ENCODE peak calls at places on chromosomes 1 and 21, in seven cellular contexts. One of them, this sample, is unnamed.

GRCh38 chr21:34526618-34527290 is 14.7 kb upstream of the KCNE1 start:
- DNase-seq in K562: no peak
- DNase-seq in transverse colon: peak
- DNase-seq in breast epithelium: peak
- DNase-seq in HCT116: peak
- DNase-seq in stomach: peak
- DNase-seq in spleen: no peak
- DNase-seq in this sample: peak

GRCh38 chr1:240968864-240969263 is 356.9 kb upstream of the GREM2 start:
- DNase-seq in K562: no peak
- DNase-seq in transverse colon: no peak
- DNase-seq in breast epithelium: no peak
- DNase-seq in HCT116: no peak
- DNase-seq in stomach: no peak
- DNase-seq in spleen: no peak
- DNase-seq in this sample: no peak

GRCh38 chr1:185297986-185298385 is 19.1 kb downstream of the IVNS1ABP start:
- DNase-seq in K562: no peak
- DNase-seq in transverse colon: no peak
- DNase-seq in breast epithelium: no peak
- DNase-seq in HCT116: no peak
- DNase-seq in stomach: no peak
- DNase-seq in spleen: no peak
- DNase-seq in this sample: no peak

GRCh38 chr1:208154679-208155078 is 89.5 kb downstream of the PLXNA2 start:
- DNase-seq in K562: no peak
- DNase-seq in transverse colon: peak
- DNase-seq in breast epithelium: no peak
- DNase-seq in HCT116: no peak
- DNase-seq in stomach: peak
- DNase-seq in spleen: no peak
- DNase-seq in this sample: no peak

GRCh38 chr1:153629971-153630370 is 1.7 kb downstream of the S100A1 start:
- DNase-seq in K562: no peak
- DNase-seq in transverse colon: no peak
- DNase-seq in breast epithelium: no peak
- DNase-seq in HCT116: no peak
- DNase-seq in stomach: no peak
- DNase-seq in spleen: no peak
- DNase-seq in this sample: no peak

GRCh38 chr1:168628807-168629206 is 52.4 kb downstream of the XCL1 start:
- DNase-seq in K562: no peak
- DNase-seq in transverse colon: no peak
- DNase-seq in breast epithelium: no peak
- DNase-seq in HCT116: peak
- DNase-seq in stomach: no peak
- DNase-seq in spleen: no peak
- DNase-seq in this sample: no peak

GRCh38 chr1:89610457-89610991 is 22.4 kb upstream of the LRRC8C start:
- DNase-seq in K562: no peak
- DNase-seq in transverse colon: no peak
- DNase-seq in breast epithelium: no peak
- DNase-seq in HCT116: no peak
- DNase-seq in stomach: no peak
- DNase-seq in spleen: peak
- DNase-seq in this sample: no peak

GRCh38 chr1:195763146-195763906 is 844.9 kb downstream of the KCNT2 start:
- DNase-seq in K562: no peak
- DNase-seq in transverse colon: no peak
- DNase-seq in breast epithelium: no peak
- DNase-seq in HCT116: no peak
- DNase-seq in stomach: no peak
- DNase-seq in spleen: no peak
- DNase-seq in this sample: no peak

GRCh38 chr21:45950740-45951515 is 30.6 kb upstream of the COL6A1 start:
- DNase-seq in K562: no peak
- DNase-seq in transverse colon: peak
- DNase-seq in breast epithelium: peak
- DNase-seq in HCT116: peak
- DNase-seq in stomach: peak
- DNase-seq in spleen: no peak
- DNase-seq in this sample: peak

GRCh38 chr1:212975607-212975918 is 25.2 kb downstream of the VASH2 start:
- DNase-seq in K562: no peak
- DNase-seq in transverse colon: no peak
- DNase-seq in breast epithelium: no peak
- DNase-seq in HCT116: no peak
- DNase-seq in stomach: no peak
- DNase-seq in spleen: no peak
- DNase-seq in this sample: no peak

GRCh38 chr21:46667735-46668380 is 32.4 kb downstream of the PRMT2 start:
- DNase-seq in K562: no peak
- DNase-seq in transverse colon: no peak
- DNase-seq in breast epithelium: no peak
- DNase-seq in HCT116: no peak
- DNase-seq in stomach: no peak
- DNase-seq in spleen: no peak
- DNase-seq in this sample: no peak

GRCh38 chr1:12475158-12475934 is 142.7 kb downstream of the DHRS3 start:
- DNase-seq in K562: no peak
- DNase-seq in transverse colon: no peak
- DNase-seq in breast epithelium: no peak
- DNase-seq in HCT116: no peak
- DNase-seq in stomach: no peak
- DNase-seq in spleen: no peak
- DNase-seq in this sample: peak

GRCh38 chr1:225642177-225642576 is 10.7 kb downstream of the ENAH start:
- DNase-seq in K562: no peak
- DNase-seq in transverse colon: no peak
- DNase-seq in breast epithelium: no peak
- DNase-seq in HCT116: no peak
- DNase-seq in stomach: no peak
- DNase-seq in spleen: no peak
- DNase-seq in this sample: no peak

GRCh38 chr1:17119076-17119743 is at the start of gene PADI2:
- DNase-seq in K562: peak
- DNase-seq in transverse colon: peak
- DNase-seq in breast epithelium: peak
- DNase-seq in HCT116: peak
- DNase-seq in stomach: peak
- DNase-seq in spleen: peak
- DNase-seq in this sample: peak

GRCh38 chr1:88009916-88010315 is 674.2 kb upstream of the PKN2 start:
- DNase-seq in K562: no peak
- DNase-seq in transverse colon: no peak
- DNase-seq in breast epithelium: no peak
- DNase-seq in HCT116: no peak
- DNase-seq in stomach: no peak
- DNase-seq in spleen: no peak
- DNase-seq in this sample: no peak

GRCh38 chr1:53043271-53043670 is 18.7 kb upstream of the PODN start:
- DNase-seq in K562: no peak
- DNase-seq in transverse colon: no peak
- DNase-seq in breast epithelium: no peak
- DNase-seq in HCT116: no peak
- DNase-seq in stomach: no peak
- DNase-seq in spleen: no peak
- DNase-seq in this sample: no peak

GRCh38 chr1:107467286-107467685 is 326.4 kb downstream of the NTNG1 start:
- DNase-seq in K562: no peak
- DNase-seq in transverse colon: no peak
- DNase-seq in breast epithelium: no peak
- DNase-seq in HCT116: no peak
- DNase-seq in stomach: no peak
- DNase-seq in spleen: no peak
- DNase-seq in this sample: no peak

GRCh38 chr1:15219280-15220023 is 27.6 kb upstream of the FHAD1 start:
- DNase-seq in K562: no peak
- DNase-seq in transverse colon: no peak
- DNase-seq in breast epithelium: no peak
- DNase-seq in HCT116: no peak
- DNase-seq in stomach: no peak
- DNase-seq in spleen: no peak
- DNase-seq in this sample: no peak

GRCh38 chr1:219710529-219711194 is 97.8 kb upstream of the ZC3H11B start:
- DNase-seq in K562: no peak
- DNase-seq in transverse colon: no peak
- DNase-seq in breast epithelium: no peak
- DNase-seq in HCT116: peak
- DNase-seq in stomach: no peak
- DNase-seq in spleen: no peak
- DNase-seq in this sample: no peak

GRCh38 chr1:234250747-234251146 is 122.5 kb upstream of the COA6 start:
- DNase-seq in K562: no peak
- DNase-seq in transverse colon: no peak
- DNase-seq in breast epithelium: no peak
- DNase-seq in HCT116: no peak
- DNase-seq in stomach: no peak
- DNase-seq in spleen: no peak
- DNase-seq in this sample: no peak

GRCh38 chr1:228457396-228458176 is 29.6 kb upstream of the RNF187 start:
- DNase-seq in K562: peak
- DNase-seq in transverse colon: peak
- DNase-seq in breast epithelium: peak
- DNase-seq in HCT116: peak
- DNase-seq in stomach: peak
- DNase-seq in spleen: peak
- DNase-seq in this sample: peak

GRCh38 chr1:228459091-228459993 is 27.8 kb upstream of the RNF187 start:
- DNase-seq in K562: peak
- DNase-seq in transverse colon: peak
- DNase-seq in breast epithelium: no peak
- DNase-seq in HCT116: peak
- DNase-seq in stomach: peak
- DNase-seq in spleen: peak
- DNase-seq in this sample: no peak

GRCh38 chr1:228455715-228456114 is 31.5 kb upstream of the RNF187 start:
- DNase-seq in K562: no peak
- DNase-seq in transverse colon: no peak
- DNase-seq in breast epithelium: no peak
- DNase-seq in HCT116: no peak
- DNase-seq in stomach: no peak
- DNase-seq in spleen: no peak
- DNase-seq in this sample: no peak

GRCh38 chr1:228456252-228457016 is 30.7 kb upstream of the RNF187 start:
- DNase-seq in K562: no peak
- DNase-seq in transverse colon: no peak
- DNase-seq in breast epithelium: no peak
- DNase-seq in HCT116: no peak
- DNase-seq in stomach: no peak
- DNase-seq in spleen: no peak
- DNase-seq in this sample: no peak

DNA sequence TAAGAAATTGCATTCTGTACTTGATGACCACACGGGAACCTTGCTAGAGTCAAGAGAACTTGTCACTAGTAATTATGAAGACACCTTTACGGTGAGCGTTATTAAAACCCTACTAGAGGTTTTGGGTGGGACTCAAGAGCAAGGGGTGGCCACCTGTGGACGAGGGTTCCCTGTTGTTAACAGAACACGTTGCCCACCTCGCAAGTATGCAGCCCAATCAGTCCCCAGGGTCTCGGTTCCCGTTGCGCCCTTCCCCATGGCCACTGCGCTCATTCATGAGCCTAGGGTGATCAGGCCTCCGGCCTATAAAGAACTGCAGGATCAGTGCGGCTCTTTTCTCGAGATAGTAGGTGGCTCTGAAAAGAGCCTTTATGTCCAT is 30.2 kb upstream of the RNF187 start:
- DNase-seq in K562: peak
- DNase-seq in transverse colon: no peak
- DNase-seq in breast epithelium: no peak
- DNase-seq in HCT116: no peak
- DNase-seq in stomach: no peak
- DNase-seq in spleen: no peak
- DNase-seq in this sample: no peak
- H3K4me3 ChIP-seq in K562: peak
- H3K4me3 ChIP-seq in transverse colon: peak
- H3K4me3 ChIP-seq in breast epithelium: peak
- H3K4me3 ChIP-seq in HCT116: peak
- H3K4me3 ChIP-seq in stomach: peak
- H3K4me3 ChIP-seq in spleen: peak
- H3K4me3 ChIP-seq in this sample: peak

DNA sequence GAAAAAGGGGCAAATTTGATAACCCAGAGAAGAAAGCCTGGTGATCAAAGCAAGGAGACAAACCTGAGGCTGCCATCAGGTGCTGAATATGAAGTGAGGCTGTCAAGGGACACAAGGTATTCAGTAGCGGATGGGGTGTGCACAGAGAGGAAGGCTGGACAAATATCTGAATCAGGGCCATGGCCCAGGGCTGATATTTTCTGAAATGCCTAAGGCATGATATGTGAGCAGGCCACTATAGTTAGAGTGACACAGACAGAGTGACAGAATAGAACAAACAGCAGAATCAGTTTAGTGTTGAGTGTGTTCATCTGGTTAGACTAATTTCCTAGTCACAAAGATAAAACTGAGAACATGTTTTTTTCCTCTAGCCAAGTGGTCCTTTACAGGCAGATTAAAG is 3.8 kb downstream of the OVAAL start:
- DNase-seq in K562: no peak
- DNase-seq in transverse colon: no peak
- DNase-seq in breast epithelium: no peak
- DNase-seq in HCT116: no peak
- DNase-seq in stomach: no peak
- DNase-seq in spleen: no peak
- DNase-seq in this sample: no peak
- TF ChIP-seq POLR2AphosphoS5 in K562: no peak
- TF ChIP-seq POLR2AphosphoS5 in transverse colon: no peak
- TF ChIP-seq POLR2AphosphoS5 in breast epithelium: no peak
- TF ChIP-seq POLR2AphosphoS5 in HCT116: no peak
- TF ChIP-seq POLR2AphosphoS5 in stomach: no peak
- TF ChIP-seq POLR2AphosphoS5 in spleen: no peak
- TF ChIP-seq POLR2AphosphoS5 in this sample: no peak

GRCh38 chr21:26912466-26912865 is 54.4 kb downstream of the ADAMTS5 start:
- DNase-seq in K562: no peak
- DNase-seq in transverse colon: no peak
- DNase-seq in breast epithelium: no peak
- DNase-seq in HCT116: no peak
- DNase-seq in stomach: no peak
- DNase-seq in spleen: no peak
- DNase-seq in this sample: no peak

GRCh38 chr21:26918318-26919065 is 48.4 kb downstream of the ADAMTS5 start:
- DNase-seq in K562: no peak
- DNase-seq in transverse colon: no peak
- DNase-seq in breast epithelium: no peak
- DNase-seq in HCT116: no peak
- DNase-seq in stomach: no peak
- DNase-seq in spleen: no peak
- DNase-seq in this sample: no peak

GRCh38 chr21:26920055-26920454 is 46.8 kb downstream of the ADAMTS5 start:
- DNase-seq in K562: no peak
- DNase-seq in transverse colon: no peak
- DNase-seq in breast epithelium: no peak
- DNase-seq in HCT116: no peak
- DNase-seq in stomach: no peak
- DNase-seq in spleen: no peak
- DNase-seq in this sample: no peak

GRCh38 chr21:26916799-26917198 is 50.1 kb downstream of the ADAMTS5 start:
- DNase-seq in K562: no peak
- DNase-seq in transverse colon: no peak
- DNase-seq in breast epithelium: no peak
- DNase-seq in HCT116: no peak
- DNase-seq in stomach: no peak
- DNase-seq in spleen: no peak
- DNase-seq in this sample: no peak
- TF ChIP-seq CTCF in K562: no peak
- TF ChIP-seq CTCF in transverse colon: no peak
- TF ChIP-seq CTCF in breast epithelium: no peak
- TF ChIP-seq CTCF in HCT116: no peak
- TF ChIP-seq CTCF in stomach: no peak
- TF ChIP-seq CTCF in spleen: no peak
- TF ChIP-seq CTCF in this sample: no peak

GRCh38 chr1:172359531-172359991 is 60.9 kb upstream of the C1orf105 start:
- DNase-seq in K562: no peak
- DNase-seq in transverse colon: no peak
- DNase-seq in breast epithelium: no peak
- DNase-seq in HCT116: no peak
- DNase-seq in stomach: no peak
- DNase-seq in spleen: no peak
- DNase-seq in this sample: peak
- H3K4me3 ChIP-seq in K562: no peak
- H3K4me3 ChIP-seq in transverse colon: no peak
- H3K4me3 ChIP-seq in breast epithelium: no peak
- H3K4me3 ChIP-seq in HCT116: no peak
- H3K4me3 ChIP-seq in stomach: no peak
- H3K4me3 ChIP-seq in spleen: no peak
- H3K4me3 ChIP-seq in this sample: no peak

This sample was measured in prostate gland.